ENCODE peak calls at places on chromosomes 13 and 19, in nine cellular contexts. O is ovary, X is nephron progenitor cell, Q is epithelial cell of esophagus, F is BE2C, G is type B pancreatic cell, D is endodermal cell, V is body of pancreas, S is psoas muscle. I is an unnamed sample.

GRCh38 chr19:17137417-17137816 is 61.8 kb downstream of the MYO9B start:
- DNase-seq in O (no peak), X (no peak), Q (no peak), F (no peak), G (no peak), D (no peak), V (peak), S (no peak), I (no peak)

GRCh38 chr19:56837892-56838679 is 2.4 kb downstream of the PEG3 start:
- DNase-seq in O (peak), X (no peak), Q (no peak), F (peak), G (no peak), D (no peak), V (peak), S (peak), I (peak)

GRCh38 chr19:12669272-12670158 is 2.9 kb downstream of the WDR83 start:
- DNase-seq in O (peak), X (peak), Q (peak), F (peak), G (no peak), D (peak), V (peak), S (peak), I (peak)

GRCh38 chr13:113052971-113053370 is 52.6 kb upstream of the F7 start:
- DNase-seq in O (no peak), X (no peak), Q (no peak), F (no peak), G (no peak), D (no peak), V (no peak), S (peak), I (peak)

GRCh38 chr13:99990045-99990977 is 8.7 kb downstream of the ZIC2 start:
- DNase-seq in O (no peak), X (peak), Q (no peak), F (no peak), G (peak), D (peak), V (no peak), S (no peak), I (peak)

GRCh38 chr19:39112338-39112890 is 13.2 kb upstream of the PAK4 start:
- DNase-seq in O (no peak), X (no peak), Q (peak), F (no peak), G (no peak), D (no peak), V (peak), S (no peak), I (no peak)

GRCh38 chr19:11435833-11436313 is 438 bp downstream of the PRKCSH start:
- DNase-seq in O (peak), X (peak), Q (no peak), F (no peak), G (no peak), D (no peak), V (no peak), S (no peak), I (peak)

GRCh38 chr13:28394422-28394821 is 100.5 kb downstream of the FLT1 start:
- DNase-seq in O (no peak), X (no peak), Q (peak), F (no peak), G (no peak), D (no peak), V (no peak), S (no peak), I (no peak)

GRCh38 chr19:29517946-29518345 is 7.8 kb upstream of the VSTM2B start:
- DNase-seq in O (no peak), X (no peak), Q (no peak), F (no peak), G (no peak), D (no peak), V (no peak), S (peak), I (peak)

GRCh38 chr19:19034204-19034624 is 811 bp downstream of the ARMC6 start:
- DNase-seq in O (no peak), X (peak), Q (peak), F (peak), G (no peak), D (peak), V (peak), S (no peak), I (peak)

GRCh38 chr19:50607874-50608785 is 31.6 kb downstream of the SYT3 start:
- DNase-seq in O (peak), X (peak), Q (peak), F (peak), G (peak), D (peak), V (peak), S (peak), I (peak)

GRCh38 chr19:47156861-47157454 is 26.3 kb downstream of the SAE1 start:
- DNase-seq in O (no peak), X (no peak), Q (no peak), F (no peak), G (no peak), D (no peak), V (no peak), S (no peak), I (no peak)

GRCh38 chr19:48102870-48103751 is 7.5 kb downstream of the PLA2G4C start:
- DNase-seq in O (no peak), X (peak), Q (peak), F (peak), G (no peak), D (peak), V (no peak), S (no peak), I (peak)

GRCh38 chr19:19083413-19084178 is 19.8 kb downstream of the SLC25A42 start:
- DNase-seq in O (no peak), X (no peak), Q (no peak), F (no peak), G (no peak), D (no peak), V (no peak), S (peak), I (no peak)

GRCh38 chr13:63542704-63543215 is 2127.1 kb upstream of the PCDH20 start:
- DNase-seq in O (no peak), X (no peak), Q (no peak), F (peak), G (no peak), D (no peak), V (no peak), S (no peak), I (no peak)

GRCh38 chr19:39199025-39199424 is 2.3 kb downstream of the NCCRP1 start:
- DNase-seq in O (peak), X (peak), Q (no peak), F (peak), G (no peak), D (no peak), V (peak), S (no peak), I (peak)

GRCh38 chr19:17184381-17184841 is 30.7 kb upstream of the USE1 start:
- DNase-seq in O (no peak), X (no peak), Q (no peak), F (no peak), G (no peak), D (no peak), V (no peak), S (no peak), I (no peak)

GRCh38 chr19:44820648-44821609 is 12.0 kb downstream of the BCAM start:
- DNase-seq in O (peak), X (no peak), Q (no peak), F (no peak), G (no peak), D (no peak), V (no peak), S (peak), I (no peak)

GRCh38 chr13:64928704-64929499 is 2301.2 kb downstream of the PCDH9 start:
- DNase-seq in O (no peak), X (no peak), Q (peak), F (no peak), G (no peak), D (no peak), V (no peak), S (no peak), I (no peak)

GRCh38 chr13:61918841-61919240 is 503.2 kb upstream of the PCDH20 start:
- DNase-seq in O (no peak), X (no peak), Q (no peak), F (no peak), G (no peak), D (peak), V (no peak), S (no peak), I (no peak)

GRCh38 chr13:109155301-109155761 is 525.9 kb downstream of the MYO16 start:
- DNase-seq in O (no peak), X (no peak), Q (peak), F (no peak), G (no peak), D (no peak), V (no peak), S (no peak), I (no peak)

GRCh38 chr13:78978381-78978998 is 319.5 kb upstream of the OBI1 start:
- DNase-seq in O (no peak), X (peak), Q (peak), F (peak), G (no peak), D (peak), V (peak), S (no peak), I (no peak)

GRCh38 chr13:77358001-77358400 is 31.1 kb upstream of the MYCBP2 start:
- DNase-seq in O (no peak), X (no peak), Q (no peak), F (no peak), G (no peak), D (no peak), V (no peak), S (no peak), I (no peak)

GRCh38 chr13:91588541-91588940 is 190.1 kb downstream of the GPC5 start:
- DNase-seq in O (no peak), X (no peak), Q (no peak), F (no peak), G (no peak), D (no peak), V (no peak), S (no peak), I (no peak)

GRCh38 chr13:45121421-45121820 is 1.1 kb downstream of the GTF2F2 start:
- DNase-seq in O (no peak), X (no peak), Q (peak), F (no peak), G (no peak), D (no peak), V (no peak), S (no peak), I (no peak)

GRCh38 chr13:67273001-67273400 is 42.9 kb upstream of the PCDH9 start:
- DNase-seq in O (no peak), X (no peak), Q (peak), F (no peak), G (no peak), D (no peak), V (no peak), S (no peak), I (no peak)

GRCh38 chr13:109785141-109785891 is 1.1 kb downstream of the IRS2 start:
- DNase-seq in O (peak), X (peak), Q (peak), F (peak), G (no peak), D (peak), V (peak), S (peak), I (peak)

DNA sequence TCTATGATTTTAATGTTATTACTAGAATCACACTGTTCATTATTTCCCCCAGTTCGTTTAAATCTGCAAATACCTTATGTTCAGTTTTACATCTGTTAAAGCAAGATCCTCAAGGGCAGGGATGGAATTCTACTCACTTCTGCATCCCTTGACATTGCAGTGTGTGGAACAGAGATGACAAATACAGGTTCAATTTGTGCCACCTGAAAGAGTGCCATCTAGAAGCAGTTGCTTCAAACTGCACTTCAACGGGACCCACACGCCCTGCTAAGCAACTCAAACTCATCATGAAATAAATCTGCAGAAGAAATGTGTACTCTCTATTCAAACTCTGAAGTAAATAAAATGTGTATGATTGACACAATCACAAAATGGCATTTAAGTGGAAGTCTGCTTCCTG is 44.5 kb downstream of the RUBCNL start:
- DNase-seq in O (no peak), X (no peak), Q (no peak), F (no peak), G (no peak), D (no peak), V (no peak), S (no peak), I (no peak)
- TF ChIP-seq CTCF in O (no peak), X (no peak), Q (peak), F (no peak), G (no peak), D (peak), V (no peak), S (no peak), I (no peak)

DNA sequence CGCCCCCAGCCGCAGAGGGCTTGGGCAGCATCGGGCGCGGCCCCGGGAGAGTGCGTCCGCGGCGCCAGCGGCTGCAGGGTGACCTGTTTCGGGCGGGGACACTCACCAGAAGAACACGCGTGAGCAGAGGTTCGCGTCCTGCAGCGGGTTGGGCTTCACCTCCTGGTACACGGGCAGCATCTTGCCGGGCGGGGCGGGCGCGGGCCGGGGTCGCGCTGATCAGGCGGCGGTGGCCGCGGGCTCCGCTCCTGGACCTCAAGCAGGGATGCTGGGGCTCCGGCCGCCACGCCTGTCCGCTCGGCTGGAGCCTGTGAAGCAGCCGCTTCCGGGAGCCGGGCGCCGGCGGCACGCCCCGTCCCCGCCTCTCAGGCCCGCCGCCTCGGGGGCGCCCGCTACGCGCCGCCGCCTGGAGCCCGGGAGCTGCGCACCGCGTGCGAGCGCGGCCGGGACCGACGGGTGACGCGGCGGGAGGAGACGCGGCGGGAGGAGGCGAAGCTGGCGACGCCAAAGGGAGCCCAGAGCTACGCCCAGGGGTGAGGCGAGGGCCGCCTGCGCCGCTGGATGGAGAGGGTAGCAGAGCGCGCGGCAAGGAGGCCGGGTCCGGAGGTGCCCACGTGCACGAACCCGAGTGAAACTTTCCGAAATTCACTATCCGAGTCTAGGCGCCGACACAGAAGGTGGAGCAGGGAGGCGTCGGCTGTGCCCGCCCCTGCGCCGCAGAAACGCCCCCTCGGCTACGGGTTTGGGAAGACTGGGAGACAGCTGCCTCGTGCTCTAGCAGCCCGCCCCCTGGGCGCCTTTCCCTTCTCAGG is at the start of gene ABCC4:
- DNase-seq in O (peak), X (peak), Q (peak), F (peak), G (peak), D (peak), V (peak), S (peak), I (peak)
- TF ChIP-seq CTCF in O (no peak), X (no peak), Q (no peak), F (no peak), G (no peak), D (no peak), V (peak), S (no peak), I (no peak)

GRCh38 chr13:111318396-111318795 is 2.0 kb upstream of the TEX29 start:
- DNase-seq in O (no peak), X (no peak), Q (no peak), F (no peak), G (no peak), D (no peak), V (no peak), S (no peak), I (no peak)

GRCh38 chr13:111322001-111322915 is 1.8 kb downstream of the TEX29 start:
- DNase-seq in O (no peak), X (no peak), Q (no peak), F (no peak), G (no peak), D (peak), V (no peak), S (no peak), I (no peak)

GRCh38 chr13:111319521-111319920 is 921 bp upstream of the TEX29 start:
- DNase-seq in O (no peak), X (no peak), Q (no peak), F (no peak), G (peak), D (no peak), V (no peak), S (no peak), I (no peak)

GRCh38 chr13:111317571-111318360 is 2.7 kb upstream of the TEX29 start:
- DNase-seq in O (no peak), X (no peak), Q (no peak), F (no peak), G (peak), D (peak), V (no peak), S (no peak), I (no peak)

DNA sequence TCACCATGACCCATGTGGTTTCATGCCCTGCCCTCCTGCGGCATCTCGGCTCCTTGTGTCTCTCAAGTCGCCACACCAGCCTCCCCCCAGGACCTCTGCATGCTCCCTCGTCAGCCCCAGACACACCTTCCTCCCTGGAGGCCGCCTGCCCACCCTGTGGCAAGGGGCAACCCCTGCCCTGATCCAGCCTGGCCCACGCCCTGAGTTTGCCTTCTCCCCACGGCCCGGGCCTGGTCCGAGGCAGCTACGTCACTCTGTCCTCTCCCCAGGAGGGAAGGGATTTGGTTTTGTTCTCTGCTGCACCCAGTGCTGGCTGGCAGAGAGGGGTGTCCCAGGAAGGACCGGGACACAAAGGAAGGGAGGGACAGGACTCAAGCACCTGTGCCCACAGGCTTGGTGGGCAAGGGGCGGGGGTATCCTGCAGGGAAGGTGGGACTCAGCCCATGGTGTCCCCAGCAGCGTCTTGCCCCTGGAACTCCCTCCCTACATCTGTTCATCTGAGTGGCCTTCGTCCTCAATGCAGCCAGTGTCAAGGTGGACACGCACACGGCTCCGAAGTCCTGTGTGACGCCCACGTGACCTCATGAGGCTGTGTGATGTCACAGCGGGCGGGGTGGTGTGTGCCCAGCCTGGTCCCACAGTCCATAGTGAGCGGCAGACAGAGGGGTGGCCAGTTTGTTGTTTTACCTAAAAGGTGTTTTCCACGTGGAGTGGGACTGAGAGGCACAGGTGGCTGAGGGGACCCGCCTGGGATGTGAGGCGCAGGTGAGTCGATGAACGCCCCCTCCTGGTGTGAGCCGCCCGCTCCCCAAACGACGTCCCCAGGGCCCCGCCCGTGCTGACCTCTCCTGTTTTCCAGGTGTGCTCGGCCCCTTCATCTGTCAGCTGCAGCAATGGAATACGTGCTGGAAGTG is at the start of gene TEX29:
- DNase-seq in O (no peak), X (no peak), Q (no peak), F (no peak), G (peak), D (no peak), V (no peak), S (no peak), I (no peak)
- TF ChIP-seq CTCF in O (no peak), X (no peak), Q (no peak), F (no peak), G (no peak), D (no peak), V (no peak), S (no peak), I (no peak)

GRCh38 chr13:41942462-41943094 is 18.3 kb downstream of the VWA8 start:
- DNase-seq in O (no peak), X (peak), Q (peak), F (peak), G (no peak), D (peak), V (no peak), S (no peak), I (peak)
- TF ChIP-seq CTCF in O (no peak), X (no peak), Q (peak), F (peak), G (peak), D (peak), V (no peak), S (peak), I (peak)

GRCh38 chr19:20558011-20558410 is 7.6 kb downstream of the ZNF737 start:
- DNase-seq in O (peak), X (no peak), Q (no peak), F (peak), G (no peak), D (peak), V (peak), S (no peak), I (peak)
- TF ChIP-seq CTCF in O (no peak), X (no peak), Q (no peak), F (peak), G (peak), D (peak), V (peak), S (no peak), I (peak)

GRCh38 chr19:7197760-7198696 is 96.2 kb downstream of the INSR start:
- DNase-seq in O (peak), X (peak), Q (peak), F (peak), G (peak), D (peak), V (peak), S (peak), I (peak)
- TF ChIP-seq CTCF in O (no peak), X (no peak), Q (no peak), F (no peak), G (peak), D (peak), V (no peak), S (peak), I (peak)

GRCh38 chr19:49430172-49430677 is 5.0 kb downstream of the GFY start:
- DNase-seq in O (no peak), X (no peak), Q (no peak), F (no peak), G (no peak), D (no peak), V (no peak), S (no peak), I (no peak)

GRCh38 chr19:49428547-49429451 is 3.6 kb downstream of the GFY start:
- DNase-seq in O (no peak), X (no peak), Q (no peak), F (no peak), G (no peak), D (no peak), V (no peak), S (no peak), I (no peak)

GRCh38 chr19:49431330-49431749 is 6.2 kb downstream of the GFY start:
- DNase-seq in O (no peak), X (no peak), Q (no peak), F (peak), G (no peak), D (no peak), V (no peak), S (no peak), I (no peak)

GRCh38 chr19:49432141-49433073 is 7.2 kb downstream of the GFY start:
- DNase-seq in O (no peak), X (no peak), Q (peak), F (no peak), G (no peak), D (peak), V (no peak), S (no peak), I (no peak)

GRCh38 chr19:49430678-49431329 is 5.6 kb downstream of the GFY start:
- DNase-seq in O (no peak), X (no peak), Q (no peak), F (no peak), G (no peak), D (no peak), V (no peak), S (no peak), I (no peak)
- TF ChIP-seq CTCF in O (no peak), X (peak), Q (peak), F (peak), G (peak), D (peak), V (no peak), S (no peak), I (no peak)